ENCODE peak calls at places on chromosomes 1 and 21, in ten cellular contexts. K is MG63, H is small intestine, O is left ventricle myocardium inferior, I is pancreas, X is tibial nerve, C is thoracic aorta, L is OCI-LY7, E is epithelial cell of esophagus, Y is Karpas-422. N is an unnamed sample.

GRCh38 chr1:24728982-24729381 is 16.3 kb upstream of the CLIC4 start:
- DNase-seq in K (no peak), Y (no peak), L (no peak), I (no peak), E (no peak), C (no peak), X (no peak), H (no peak), O (no peak), N (no peak)

GRCh38 chr1:75245239-75245638 is 111.1 kb downstream of the LHX8 start:
- DNase-seq in X (no peak), O (no peak), K (no peak), Y (no peak), H (no peak), L (no peak), I (no peak), E (no peak), C (no peak), N (no peak)

GRCh38 chr1:11138952-11139351 is 39.3 kb upstream of the EXOSC10 start:
- DNase-seq in Y (no peak), I (no peak), X (no peak), L (no peak), H (no peak), K (no peak), E (peak), O (no peak), C (no peak), N (no peak)

GRCh38 chr1:209813902-209814301 is 8.0 kb upstream of the IRF6 start:
- DNase-seq in O (no peak), K (no peak), X (no peak), Y (no peak), C (no peak), E (no peak), I (no peak), H (no peak), L (no peak), N (no peak)

GRCh38 chr1:234923626-234924025 is 205.0 kb downstream of the TOMM20 start:
- DNase-seq in X (no peak), Y (no peak), I (no peak), O (no peak), K (no peak), L (no peak), C (no peak), E (no peak), H (no peak), N (no peak)

GRCh38 chr1:25031966-25032667 is 102.0 kb upstream of the RUNX3 start:
- DNase-seq in L (peak), C (no peak), X (no peak), K (no peak), I (peak), O (peak), H (peak), Y (peak), E (peak), N (no peak)

GRCh38 chr21:39694750-39695149 is 50.2 kb upstream of the IGSF5 start:
- DNase-seq in Y (no peak), X (no peak), E (no peak), O (no peak), C (no peak), I (no peak), L (no peak), K (no peak), H (no peak), N (no peak)

GRCh38 chr1:11364170-11364569 is 91.2 kb downstream of the UBIAD1 start:
- DNase-seq in O (no peak), I (peak), X (no peak), K (no peak), H (peak), C (no peak), Y (peak), E (peak), L (peak), N (no peak)

GRCh38 chr21:16419188-16419874 is 689.5 kb downstream of the USP25 start:
- DNase-seq in E (peak), Y (no peak), L (no peak), I (peak), X (peak), O (peak), C (peak), H (peak), K (peak), N (peak)

GRCh38 chr1:1538334-1538733 is 2.1 kb downstream of the TMEM240 start:
- DNase-seq in E (no peak), C (no peak), Y (no peak), O (no peak), L (no peak), H (no peak), K (no peak), I (no peak), X (no peak), N (no peak)

GRCh38 chr1:215845224-215845902 is 278.3 kb downstream of the KCTD3 start:
- DNase-seq in Y (no peak), I (no peak), E (peak), H (no peak), K (peak), L (no peak), O (no peak), X (no peak), C (no peak), N (peak)

GRCh38 chr1:25695066-25695990 is 78.7 kb downstream of the MAN1C1 start:
- DNase-seq in O (peak), K (peak), E (peak), X (peak), I (peak), C (peak), L (no peak), Y (no peak), H (peak), N (peak)

GRCh38 chr1:67888707-67889106 is 55.4 kb upstream of the GNG12 start:
- DNase-seq in H (no peak), K (no peak), E (no peak), Y (no peak), C (no peak), L (no peak), O (no peak), X (no peak), I (no peak), N (peak)

GRCh38 chr1:29415156-29415830 is 179.0 kb downstream of the PTPRU start:
- DNase-seq in L (no peak), X (no peak), C (no peak), K (no peak), O (no peak), H (no peak), I (no peak), E (no peak), Y (peak), N (no peak)

GRCh38 chr21:43332872-43333300 is 94.0 kb downstream of the SIK1 start:
- DNase-seq in L (no peak), H (no peak), O (no peak), X (no peak), I (no peak), Y (no peak), E (no peak), K (no peak), C (no peak), N (no peak)

GRCh38 chr21:23475518-23476189 is 2131.6 kb downstream of the MRPL39 start:
- DNase-seq in E (no peak), L (no peak), K (no peak), C (no peak), O (no peak), H (no peak), I (no peak), X (no peak), Y (no peak), N (no peak)

GRCh38 chr1:170623171-170623570 is 40.8 kb upstream of the PRRX1 start:
- DNase-seq in H (no peak), C (no peak), X (no peak), L (no peak), Y (no peak), K (peak), I (no peak), E (peak), O (no peak), N (peak)

GRCh38 chr1:211589782-211590721 is 11.1 kb upstream of the SLC30A1 start:
- DNase-seq in K (peak), I (no peak), O (peak), Y (peak), H (peak), L (no peak), X (peak), E (peak), C (no peak), N (no peak)

GRCh38 chr1:24089743-24090555 is 22.0 kb downstream of the MYOM3 start:
- DNase-seq in L (no peak), C (no peak), Y (no peak), E (peak), O (peak), H (no peak), X (no peak), I (no peak), K (no peak), N (no peak)

GRCh38 chr1:18998016-18998724 is 41.7 kb upstream of the IFFO2 start:
- DNase-seq in O (no peak), I (no peak), H (no peak), E (peak), Y (no peak), K (no peak), C (no peak), X (no peak), L (no peak), N (no peak)

GRCh38 chr1:212797681-212798080 is 6.0 kb downstream of the TATDN3 start:
- DNase-seq in C (no peak), K (no peak), L (no peak), X (no peak), E (peak), H (no peak), Y (peak), I (no peak), O (no peak), N (peak)

GRCh38 chr1:87539147-87539546 is 210.5 kb downstream of the LMO4 start:
- DNase-seq in I (no peak), C (no peak), K (no peak), H (no peak), L (no peak), X (no peak), Y (no peak), O (no peak), E (peak), N (no peak)

GRCh38 chr1:87542697-87543096 is 214.0 kb downstream of the LMO4 start:
- DNase-seq in X (no peak), Y (no peak), I (no peak), H (no peak), E (no peak), O (no peak), L (no peak), C (no peak), K (no peak), N (no peak)
- H3K4me3 ChIP-seq in X (no peak), Y (no peak), I (no peak), H (no peak), E (no peak), O (no peak), L (no peak), C (no peak), K (no peak), N (no peak)

DNA sequence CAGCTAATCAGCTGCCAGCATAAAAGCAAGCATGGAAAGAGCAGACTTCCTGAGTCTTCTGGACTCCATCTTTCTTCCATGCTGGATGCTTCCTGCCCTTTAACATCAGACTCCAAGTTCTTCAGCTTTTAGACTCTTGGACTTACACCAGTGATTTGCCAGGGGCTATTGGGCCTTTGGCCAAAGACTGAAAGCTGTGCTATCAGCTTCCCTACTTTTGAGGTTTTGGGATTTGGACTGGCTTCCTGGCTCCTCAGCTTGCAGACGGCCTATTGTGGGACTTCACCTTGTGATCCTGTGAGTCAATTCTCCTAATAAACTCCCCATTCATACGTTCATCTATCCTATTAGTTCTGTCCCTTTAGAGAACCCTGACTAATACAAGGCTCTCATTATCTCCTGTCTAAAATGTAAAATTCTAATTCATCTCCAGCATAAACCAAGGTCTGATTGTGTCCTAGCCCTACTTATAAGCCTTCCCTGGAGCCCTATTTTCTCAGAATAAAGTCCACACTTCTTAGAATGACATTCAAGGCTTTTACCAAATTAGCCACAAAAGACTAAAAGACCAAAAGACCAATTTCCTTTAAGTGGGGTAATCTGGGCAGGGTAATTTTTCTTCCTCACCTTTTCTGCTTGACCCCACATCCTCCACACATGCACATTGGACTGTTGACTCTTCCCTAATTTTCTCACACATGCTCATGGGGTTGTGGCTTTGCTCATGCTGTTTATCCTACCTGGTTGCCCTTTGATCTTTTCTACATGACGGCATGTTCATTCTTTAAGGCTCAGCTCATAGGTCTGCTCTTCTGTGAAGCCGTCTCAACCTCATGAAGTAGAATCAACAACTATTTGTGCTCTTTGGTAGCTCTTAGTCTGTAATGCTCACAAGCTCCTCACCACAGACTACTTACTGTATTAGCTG is 18.1 kb upstream of the ENAH start:
- DNase-seq in H (peak), X (no peak), Y (no peak), O (no peak), C (no peak), L (no peak), K (peak), I (no peak), E (no peak), N (no peak)
- H3K4me3 ChIP-seq in H (no peak), X (no peak), Y (no peak), O (no peak), C (no peak), L (no peak), K (no peak), I (no peak), E (no peak), N (no peak)

GRCh38 chr1:31507221-31507620 is 69.1 kb upstream of the TINAGL1 start:
- DNase-seq in Y (no peak), L (no peak), O (no peak), I (no peak), E (no peak), X (no peak), H (peak), K (no peak), C (no peak), N (no peak)

GRCh38 chr1:31510304-31510703 is 66.0 kb upstream of the TINAGL1 start:
- DNase-seq in K (no peak), L (no peak), C (no peak), H (no peak), E (no peak), X (no peak), Y (no peak), O (no peak), I (no peak), N (no peak)

GRCh38 chr1:31505884-31506497 is 70.3 kb upstream of the TINAGL1 start:
- DNase-seq in O (no peak), K (peak), L (no peak), X (no peak), E (peak), C (no peak), I (no peak), H (no peak), Y (no peak), N (peak)

GRCh38 chr1:31509124-31510072 is 66.9 kb upstream of the TINAGL1 start:
- DNase-seq in Y (no peak), H (peak), I (no peak), K (peak), C (no peak), L (no peak), X (no peak), E (no peak), O (no peak), N (no peak)

GRCh38 chr1:31507676-31508530 is 68.4 kb upstream of the TINAGL1 start:
- DNase-seq in L (no peak), X (no peak), E (no peak), O (no peak), I (no peak), Y (no peak), K (no peak), H (no peak), C (no peak), N (no peak)
- H3K4me3 ChIP-seq in L (no peak), X (no peak), E (no peak), O (no peak), I (no peak), Y (no peak), K (no peak), H (no peak), C (no peak), N (no peak)

GRCh38 chr21:44916965-44917364 is 3.7 kb downstream of the ITGB2 start:
- DNase-seq in L (no peak), Y (no peak), C (no peak), K (no peak), O (no peak), H (no peak), E (peak), I (no peak), X (no peak), N (no peak)

GRCh38 chr21:44919111-44919912 is 1.4 kb downstream of the ITGB2 start:
- DNase-seq in E (no peak), X (no peak), O (peak), Y (no peak), C (no peak), L (no peak), K (no peak), H (no peak), I (no peak), N (no peak)

GRCh38 chr21:44917446-44918106 is 3.1 kb downstream of the ITGB2 start:
- DNase-seq in L (no peak), C (no peak), X (no peak), O (peak), H (no peak), I (no peak), K (no peak), E (no peak), Y (no peak), N (no peak)

GRCh38 chr21:44918581-44919033 is 2.1 kb downstream of the ITGB2 start:
- DNase-seq in C (no peak), X (no peak), Y (no peak), H (no peak), E (no peak), O (no peak), K (no peak), L (no peak), I (no peak), N (no peak)

DNA sequence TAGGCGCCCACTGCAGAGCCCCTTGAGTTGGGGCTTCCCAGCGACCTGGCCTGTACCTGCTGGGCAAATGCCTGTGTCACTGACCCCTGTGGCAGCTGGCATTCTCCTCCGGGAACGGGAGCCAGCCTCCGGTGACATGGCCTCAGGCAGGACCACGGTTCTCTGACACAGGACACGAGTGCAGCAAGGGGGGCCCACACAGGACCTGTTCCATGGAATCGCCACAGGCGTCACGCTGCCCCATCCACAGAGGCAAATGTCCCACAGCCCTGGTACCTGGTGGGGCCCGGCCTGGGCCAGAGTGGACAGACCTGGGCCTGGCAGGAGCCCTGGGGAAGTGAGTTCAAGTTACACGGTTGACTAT is 2.6 kb downstream of the ITGB2 start:
- DNase-seq in O (no peak), E (no peak), Y (no peak), H (no peak), L (no peak), C (no peak), I (no peak), K (no peak), X (no peak), N (no peak)
- H3K4me3 ChIP-seq in O (no peak), E (no peak), Y (no peak), H (no peak), L (no peak), C (no peak), I (no peak), K (no peak), X (no peak), N (no peak)

GRCh38 chr1:185864331-185864730 is 130.1 kb downstream of the HMCN1 start:
- DNase-seq in H (peak), O (no peak), I (no peak), L (no peak), Y (no peak), X (no peak), E (no peak), K (no peak), C (no peak), N (no peak)
- H3K4me3 ChIP-seq in H (no peak), O (no peak), I (no peak), L (no peak), Y (no peak), X (no peak), E (no peak), K (no peak), C (peak), N (no peak)

GRCh38 chr1:44289530-44289929 is 65.5 kb downstream of the ERI3 start:
- DNase-seq in I (peak), Y (no peak), E (no peak), X (no peak), L (no peak), H (peak), C (no peak), O (no peak), K (no peak), N (no peak)

GRCh38 chr1:44293761-44294315 is 61.2 kb downstream of the ERI3 start:
- DNase-seq in L (no peak), E (no peak), I (peak), H (peak), Y (no peak), O (peak), C (no peak), K (peak), X (no peak), N (no peak)

GRCh38 chr1:44290250-44291094 is 64.6 kb downstream of the ERI3 start:
- DNase-seq in H (no peak), I (no peak), O (no peak), Y (no peak), K (no peak), E (no peak), L (no peak), X (no peak), C (no peak), N (no peak)

GRCh38 chr1:44294588-44295007 is 60.5 kb downstream of the ERI3 start:
- DNase-seq in K (peak), O (no peak), H (peak), E (no peak), Y (peak), C (no peak), X (peak), I (peak), L (no peak), N (no peak)

GRCh38 chr1:44292641-44293040 is 62.4 kb downstream of the ERI3 start:
- DNase-seq in X (no peak), Y (no peak), C (no peak), L (no peak), I (no peak), O (no peak), K (no peak), E (no peak), H (no peak), N (no peak)
- H3K4me3 ChIP-seq in X (no peak), Y (no peak), C (no peak), L (no peak), I (no peak), O (no peak), K (no peak), E (no peak), H (no peak), N (no peak)

N was measured in skeletal muscle cell.